ENCODE peak calls at places on chromosomes 16 and 17, in ten cellular contexts. B, D, U, H, W, T, S, P, R and Z are unnamed samples. For H3K9me2, the result is how much of the 10 kb centered on the place peaks cover.

GRCh38 chr17:81365601-81366585 is 29.4 kb upstream of the BAHCC1 start:
- DNase-seq in W (no peak), T (peak), D (peak), H (peak), B (no peak), P (peak), R (peak), U (no peak), S (peak), Z (peak)

GRCh38 chr17:50276588-50277356 is 2.5 kb downstream of the TMEM92 start:
- DNase-seq in U (peak), P (no peak), B (no peak), W (no peak), H (no peak), D (peak), R (no peak), T (no peak), S (no peak), Z (peak)

GRCh38 chr17:28372203-28372944 is 880 bp downstream of the SARM1 start:
- DNase-seq in D (no peak), T (peak), R (peak), U (peak), B (peak), H (peak), P (peak), W (no peak), S (no peak), Z (no peak)

GRCh38 chr16:50153648-50154368 is 702 bp downstream of the TENT4B start:
- DNase-seq in R (peak), U (peak), S (no peak), W (peak), D (no peak), T (no peak), P (peak), H (no peak), B (peak), Z (peak)

GRCh38 chr17:27577884-27578717 is 52.9 kb upstream of the LGALS9 start:
- DNase-seq in R (peak), W (no peak), U (no peak), S (no peak), D (no peak), P (no peak), H (no peak), T (peak), B (peak), Z (no peak)

GRCh38 chr17:10059684-10060211 is 138.7 kb downstream of the GAS7 start:
- DNase-seq in S (no peak), B (peak), D (no peak), W (peak), R (no peak), U (peak), P (peak), H (no peak), T (peak), Z (no peak)

GRCh38 chr16:75012380-75013081 is 13.7 kb downstream of the ZNRF1 start:
- DNase-seq in R (no peak), U (no peak), W (no peak), H (no peak), T (no peak), P (peak), S (no peak), B (no peak), D (no peak), Z (no peak)

GRCh38 chr16:8589293-8590160 is 784 bp downstream of the TMEM114 start:
- DNase-seq in U (peak), D (no peak), H (no peak), W (no peak), R (peak), S (no peak), T (no peak), P (no peak), B (no peak), Z (no peak)

GRCh38 chr17:46727572-46728348 is 90.7 kb downstream of the WNT3 start:
- DNase-seq in S (no peak), D (peak), R (no peak), W (no peak), B (peak), P (no peak), H (no peak), U (no peak), T (no peak), Z (peak)

GRCh38 chr16:8760021-8760420 is 37.4 kb downstream of the TMEM186 start:
- DNase-seq in U (no peak), W (no peak), R (no peak), B (peak), S (no peak), D (no peak), P (no peak), H (no peak), T (no peak), Z (no peak)

GRCh38 chr16:84585886-84586285 is 32.0 kb downstream of the COTL1 start:
- DNase-seq in R (peak), T (no peak), D (no peak), W (peak), U (peak), B (no peak), H (peak), P (peak), S (peak), Z (no peak)

GRCh38 chr16:24851700-24852099 is 5.9 kb downstream of the SLC5A11 start:
- DNase-seq in H (no peak), U (no peak), B (peak), D (no peak), R (no peak), P (no peak), T (no peak), S (no peak), W (no peak), Z (peak)

GRCh38 chr17:42230225-42230624 is 35.9 kb upstream of the GHDC start:
- DNase-seq in R (no peak), P (peak), H (no peak), U (no peak), S (no peak), D (no peak), B (no peak), W (no peak), T (no peak), Z (no peak)

GRCh38 chr16:81401035-81401950 is 43.3 kb upstream of the CMIP start:
- DNase-seq in U (no peak), H (no peak), P (no peak), D (peak), B (peak), R (no peak), T (no peak), S (peak), W (no peak), Z (peak)

GRCh38 chr17:57916925-57917858 is 38.0 kb downstream of the CUEDC1 start:
- DNase-seq in B (no peak), R (no peak), P (no peak), W (peak), U (no peak), D (no peak), H (no peak), S (peak), T (no peak), Z (peak)

GRCh38 chr16:30651124-30652004 is 604 bp downstream of the PRR14 start:
- DNase-seq in U (peak), W (peak), D (peak), T (peak), P (peak), B (peak), S (no peak), R (peak), H (peak), Z (peak)

GRCh38 chr16:30647274-30647571 is 3.5 kb upstream of the PRR14 start:
- DNase-seq in U (no peak), T (no peak), D (no peak), R (no peak), H (no peak), S (no peak), P (no peak), W (no peak), B (no peak), Z (no peak)

GRCh38 chr16:30652005-30652296 is 1.2 kb downstream of the PRR14 start:
- DNase-seq in P (no peak), H (no peak), D (no peak), R (no peak), S (no peak), B (no peak), T (no peak), U (no peak), W (no peak), Z (no peak)

GRCh38 chr16:30650369-30651123 is at the start of gene PRR14:
- DNase-seq in W (peak), S (peak), D (peak), R (peak), H (peak), B (peak), T (peak), U (peak), P (peak), Z (peak)

DNA sequence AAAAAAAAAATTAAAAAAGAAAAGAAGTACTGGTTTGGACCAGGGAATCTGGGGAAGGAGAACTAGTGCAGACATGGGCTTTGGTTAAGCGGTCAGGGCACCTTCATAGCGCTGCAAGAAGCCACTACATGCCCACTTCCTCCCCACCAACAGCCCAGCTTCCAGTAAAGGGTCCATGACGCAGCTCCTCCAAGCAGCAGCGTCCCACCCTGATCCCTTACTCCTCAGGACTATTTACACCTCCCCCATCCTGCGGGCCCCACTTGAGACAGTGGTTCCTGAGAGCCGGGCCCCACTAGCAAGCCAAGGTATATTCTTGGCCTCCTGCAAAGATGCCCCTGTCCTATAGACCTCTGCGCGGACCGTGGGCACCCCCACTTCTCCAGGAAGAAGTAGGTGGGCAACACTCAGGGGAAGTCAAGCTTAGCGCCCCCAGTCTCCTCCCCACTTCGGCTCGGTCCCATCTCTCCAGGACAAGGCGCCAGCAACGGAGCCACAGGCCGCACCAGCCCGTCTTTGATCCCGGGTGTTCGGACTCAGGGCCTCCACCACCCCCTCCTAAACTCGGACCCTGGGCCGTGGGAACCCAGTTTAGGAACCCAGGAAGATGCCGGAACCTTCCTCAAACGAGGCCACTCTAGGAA is 913 bp upstream of the PRR14 start:
- DNase-seq in R (no peak), S (no peak), T (no peak), U (no peak), P (no peak), W (no peak), D (no peak), H (no peak), B (no peak), Z (no peak)
- H3K4me2 ChIP-seq in R (peak), S (peak), T (peak), U (peak), P (peak), W (peak), D (peak), H (peak), B (peak), Z (peak)

GRCh38 chr16:54334208-54334607 is 47.6 kb upstream of the IRX3 start:
- DNase-seq in T (no peak), P (no peak), U (no peak), H (no peak), B (no peak), S (no peak), R (no peak), D (peak), W (no peak), Z (peak)

GRCh38 chr16:54335230-54335629 is 48.6 kb upstream of the IRX3 start:
- DNase-seq in U (no peak), S (no peak), T (no peak), B (peak), P (no peak), H (no peak), D (peak), W (no peak), R (no peak), Z (no peak)

GRCh38 chr16:54326266-54326662 is 39.7 kb upstream of the IRX3 start:
- DNase-seq in B (peak), T (no peak), H (no peak), U (no peak), R (no peak), W (no peak), P (no peak), S (no peak), D (no peak), Z (no peak)

GRCh38 chr16:54327609-54328008 is 41.0 kb upstream of the IRX3 start:
- DNase-seq in U (no peak), R (no peak), T (no peak), P (no peak), S (no peak), D (no peak), W (no peak), H (no peak), B (no peak), Z (no peak)

DNA sequence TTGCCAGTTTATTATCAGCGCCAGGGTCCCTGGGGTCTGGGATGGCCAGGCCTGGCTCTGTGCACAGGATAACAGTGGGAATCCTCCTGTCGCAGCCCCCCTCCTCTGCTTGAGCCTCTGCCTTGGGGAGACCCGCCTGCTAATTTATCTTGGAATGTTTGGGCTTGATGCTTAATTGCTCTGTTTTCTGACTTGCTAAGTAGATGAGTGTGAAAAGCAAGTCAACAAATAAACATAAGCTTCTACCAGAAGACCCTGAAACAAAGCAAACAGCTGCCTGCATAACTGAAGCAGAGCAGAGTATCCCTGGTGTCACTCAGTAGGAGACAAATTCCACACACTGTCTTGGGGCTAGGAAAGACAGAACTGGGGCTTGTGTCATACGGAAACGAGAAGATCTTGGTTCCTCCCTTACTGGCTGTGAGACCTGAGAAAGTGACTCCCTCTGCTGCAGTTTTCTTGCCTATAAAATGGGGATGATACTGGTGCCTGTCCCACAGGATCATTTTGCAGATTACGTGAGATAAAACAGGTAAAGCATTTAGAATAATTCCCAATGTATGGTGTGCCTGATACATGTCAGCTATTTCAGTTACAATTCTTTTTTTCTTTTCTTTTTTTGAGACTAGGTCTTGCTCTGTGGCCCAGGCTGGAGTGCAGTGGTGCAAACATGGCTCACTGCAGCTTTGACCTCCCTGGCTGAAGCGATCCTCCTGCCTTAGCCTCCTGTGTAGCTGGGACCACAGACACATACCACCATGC is 44.8 kb upstream of the IRX3 start:
- DNase-seq in B (no peak), R (no peak), H (no peak), W (no peak), S (no peak), U (peak), D (no peak), T (no peak), P (no peak), Z (no peak)
- H3K9me2 ChIP-seq in B (under half), R (under half), H (under half), W (under half), S (under half), U (under half), D (under half), T (under half), P (under half), Z (under half)

DNA sequence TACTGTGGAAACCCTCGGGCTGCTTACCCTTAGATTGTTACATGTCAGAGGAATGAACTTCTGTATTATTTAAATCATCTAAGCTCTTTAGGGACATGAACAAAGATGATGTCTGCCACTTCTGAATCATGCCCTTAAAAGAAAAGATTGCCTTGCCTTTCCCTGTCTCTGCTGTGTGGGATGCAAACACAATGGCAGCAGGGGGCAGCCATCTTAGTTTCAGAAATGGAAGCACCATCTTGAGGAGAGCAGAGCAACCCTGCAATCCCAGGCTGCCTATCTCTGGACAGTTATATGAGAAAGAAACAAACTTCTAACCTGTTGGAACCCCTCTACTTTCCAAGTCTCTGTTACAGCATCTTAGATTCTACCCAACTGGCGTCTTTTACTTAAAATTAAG is 16.7 kb upstream of the HLF start:
- DNase-seq in W (no peak), B (no peak), T (no peak), P (no peak), U (no peak), H (no peak), D (no peak), S (no peak), R (no peak), Z (no peak)
- H3K4me2 ChIP-seq in W (no peak), B (no peak), T (no peak), P (no peak), U (no peak), H (no peak), D (no peak), S (no peak), R (no peak), Z (no peak)

GRCh38 chr17:31400481-31400950 is 9.0 kb downstream of the RAB11FIP4 start:
- DNase-seq in T (no peak), R (no peak), B (no peak), H (no peak), W (no peak), U (no peak), P (no peak), S (no peak), D (no peak), Z (no peak)

GRCh38 chr17:31397256-31397939 is 5.9 kb downstream of the RAB11FIP4 start:
- DNase-seq in H (no peak), D (no peak), P (no peak), W (no peak), U (no peak), T (no peak), S (no peak), B (no peak), R (no peak), Z (no peak)

GRCh38 chr17:31404028-31404949 is 12.8 kb downstream of the RAB11FIP4 start:
- DNase-seq in B (no peak), W (no peak), R (no peak), T (no peak), S (no peak), H (no peak), U (no peak), P (no peak), D (no peak), Z (peak)

GRCh38 chr17:31398381-31399275 is 7.2 kb downstream of the RAB11FIP4 start:
- DNase-seq in R (no peak), B (no peak), U (no peak), S (no peak), W (no peak), P (no peak), T (no peak), D (no peak), H (no peak), Z (no peak)

DNA sequence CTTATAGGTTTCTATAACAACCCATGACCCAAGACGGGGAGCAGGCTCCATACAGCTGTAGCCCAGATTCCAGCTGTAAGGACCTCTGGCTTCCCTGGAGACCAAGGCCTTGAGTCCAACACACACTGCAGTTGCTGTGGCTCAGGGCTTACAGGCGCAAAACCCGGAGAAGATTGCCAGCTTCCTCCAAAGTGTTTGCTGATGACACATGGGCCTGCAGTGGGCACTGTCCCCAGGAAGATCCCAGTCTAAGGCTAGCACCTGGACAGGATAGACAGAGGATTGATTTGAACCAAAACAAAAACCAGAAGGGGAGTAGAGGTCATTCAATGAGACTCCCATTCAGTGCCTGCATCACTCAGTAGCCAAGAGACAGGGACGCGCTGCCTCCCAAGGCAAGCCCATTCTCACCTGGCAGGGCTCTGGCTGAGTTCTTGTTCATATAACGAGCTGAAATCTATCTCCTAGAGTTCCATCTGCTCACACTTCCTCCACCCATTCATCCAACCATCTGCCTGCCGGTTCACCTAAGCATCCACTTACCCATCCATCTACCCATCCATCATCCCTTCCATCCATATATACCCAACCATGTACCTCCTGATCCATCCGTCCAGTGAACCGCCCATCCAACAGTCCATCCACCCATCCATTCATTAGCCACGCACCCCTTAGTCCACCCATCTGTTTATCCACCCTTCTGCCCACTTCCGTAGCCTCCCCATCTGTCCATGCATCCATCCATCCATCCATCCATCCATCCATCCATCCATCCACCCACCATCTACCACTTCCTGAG is 10.2 kb downstream of the RAB11FIP4 start:
- DNase-seq in S (no peak), U (no peak), T (no peak), P (no peak), R (no peak), D (no peak), H (no peak), B (no peak), W (no peak), Z (no peak)
- H3K9me2 ChIP-seq in S (under half), U (under half), T (under half), P (under half), R (under half), D (under half), H (under half), B (under half), W (under half), Z (under half)

GRCh38 chr17:1227365-1227764 is 42.9 kb upstream of the BHLHA9 start:
- DNase-seq in W (no peak), B (no peak), S (no peak), P (no peak), R (no peak), U (no peak), D (no peak), H (no peak), T (no peak), Z (no peak)
- H3K4me2 ChIP-seq in W (no peak), B (no peak), S (no peak), P (peak), R (no peak), U (no peak), D (no peak), H (peak), T (peak), Z (no peak)

GRCh38 chr17:1047177-1047885 is 50.4 kb downstream of the TIMM22 start:
- DNase-seq in P (no peak), S (no peak), H (no peak), W (no peak), T (peak), B (no peak), R (no peak), U (no peak), D (no peak), Z (no peak)
- H3K9me2 ChIP-seq in P (under half), S (under half), H (under half), W (under half), T (under half), B (under half), R (under half), U (under half), D (under half), Z (under half)